ENCODE peak calls at places on chromosome 22, in four cellular contexts. One of them, this sample, is unnamed.

GRCh38 chr22:29083576-29084566 is 11.0 kb downstream of the KREMEN1 start:
- DNase-seq in transverse colon: no peak
- DNase-seq in psoas muscle: no peak
- DNase-seq in HL-60: peak
- DNase-seq in this sample: no peak

GRCh38 chr22:29346659-29347058 is 31.2 kb upstream of the RASL10A start:
- DNase-seq in transverse colon: no peak
- DNase-seq in psoas muscle: no peak
- DNase-seq in HL-60: no peak
- DNase-seq in this sample: no peak

GRCh38 chr22:27995801-27996528 is 76.9 kb upstream of the PITPNB start:
- DNase-seq in transverse colon: peak
- DNase-seq in psoas muscle: no peak
- DNase-seq in HL-60: no peak
- DNase-seq in this sample: no peak

GRCh38 chr22:36104988-36105387 is 55.6 kb downstream of the APOL3 start:
- DNase-seq in transverse colon: no peak
- DNase-seq in psoas muscle: no peak
- DNase-seq in HL-60: no peak
- DNase-seq in this sample: no peak

GRCh38 chr22:30602049-30602448 is 4.9 kb upstream of the TCN2 start:
- DNase-seq in transverse colon: no peak
- DNase-seq in psoas muscle: no peak
- DNase-seq in HL-60: peak
- DNase-seq in this sample: peak

GRCh38 chr22:37907036-37907954 is 1.2 kb downstream of the MICALL1 start:
- DNase-seq in transverse colon: no peak
- DNase-seq in psoas muscle: no peak
- DNase-seq in HL-60: no peak
- DNase-seq in this sample: peak

GRCh38 chr22:40960137-40960536 is 9.0 kb downstream of the RBX1 start:
- DNase-seq in transverse colon: no peak
- DNase-seq in psoas muscle: no peak
- DNase-seq in HL-60: no peak
- DNase-seq in this sample: no peak

GRCh38 chr22:35777335-35777975 is 59.8 kb downstream of the APOL5 start:
- DNase-seq in transverse colon: no peak
- DNase-seq in psoas muscle: no peak
- DNase-seq in HL-60: no peak
- DNase-seq in this sample: peak

GRCh38 chr22:42655693-42656092 is 6.5 kb upstream of the CYB5R3 start:
- DNase-seq in transverse colon: peak
- DNase-seq in psoas muscle: no peak
- DNase-seq in HL-60: no peak
- DNase-seq in this sample: no peak

GRCh38 chr22:26139320-26139719 is 29.9 kb upstream of the SEZ6L start:
- DNase-seq in transverse colon: no peak
- DNase-seq in psoas muscle: no peak
- DNase-seq in HL-60: no peak
- DNase-seq in this sample: no peak

GRCh38 chr22:37258810-37259472 is 14.9 kb upstream of the RAC2 start:
- DNase-seq in transverse colon: no peak
- DNase-seq in psoas muscle: no peak
- DNase-seq in HL-60: no peak
- DNase-seq in this sample: no peak

GRCh38 chr22:37298748-37299495 is 16.6 kb downstream of the CYTH4 start:
- DNase-seq in transverse colon: peak
- DNase-seq in psoas muscle: no peak
- DNase-seq in HL-60: peak
- DNase-seq in this sample: no peak

GRCh38 chr22:42080287-42080686 is 787 bp downstream of the SMDT1 start:
- DNase-seq in transverse colon: peak
- DNase-seq in psoas muscle: no peak
- DNase-seq in HL-60: no peak
- DNase-seq in this sample: peak

GRCh38 chr22:39446239-39446721 is 10.5 kb upstream of the MGAT3 start:
- DNase-seq in transverse colon: peak
- DNase-seq in psoas muscle: no peak
- DNase-seq in HL-60: peak
- DNase-seq in this sample: no peak

GRCh38 chr22:44574057-44574456 is 76.0 kb upstream of the RTL6 start:
- DNase-seq in transverse colon: no peak
- DNase-seq in psoas muscle: peak
- DNase-seq in HL-60: no peak
- DNase-seq in this sample: peak

DNA sequence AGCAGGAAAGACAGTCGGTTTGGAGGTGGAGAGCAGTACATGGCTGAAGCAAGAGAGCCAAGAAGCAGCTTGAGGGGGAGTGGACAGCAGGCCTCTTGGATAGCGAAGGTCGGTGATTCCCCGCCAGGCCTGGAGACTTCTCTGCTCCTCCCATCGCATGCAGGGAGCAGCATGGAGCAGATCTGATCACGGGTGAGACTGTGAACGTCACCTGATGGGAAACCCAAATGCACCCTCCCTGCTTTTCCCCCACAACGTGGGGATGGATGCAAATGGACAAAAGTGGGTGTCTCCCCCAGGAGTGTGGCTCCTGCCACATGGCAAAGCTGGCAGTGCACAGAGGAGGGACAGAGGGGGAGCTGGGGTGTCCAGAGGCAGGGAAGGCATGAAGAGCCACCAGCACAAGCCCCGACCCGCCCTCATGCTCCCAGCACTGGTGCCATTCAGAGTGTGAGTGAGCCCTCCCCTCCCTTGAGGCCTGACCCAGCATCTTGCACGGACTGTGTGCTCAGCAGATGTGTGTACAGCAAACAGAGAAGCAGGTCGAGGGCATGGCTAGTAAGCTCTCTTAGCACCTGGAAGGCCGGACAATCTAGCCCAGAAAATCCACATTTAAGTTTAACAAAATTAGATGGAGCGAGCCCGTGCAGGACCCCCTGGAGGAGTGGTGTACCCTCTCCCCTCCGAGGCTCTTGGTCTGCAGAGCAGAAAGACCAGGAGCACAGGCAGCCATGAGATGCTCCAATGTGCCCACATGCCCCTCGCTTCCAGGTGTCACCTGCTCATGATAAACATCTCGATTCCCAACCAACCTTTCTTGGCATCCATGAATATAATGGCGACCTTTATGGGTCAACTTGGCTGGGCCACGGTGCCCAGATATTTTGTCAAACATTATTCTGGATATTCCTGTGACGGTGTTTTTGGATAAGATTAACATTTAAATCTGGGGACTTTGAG is 661.7 kb downstream of the TBC1D22A start:
- DNase-seq in transverse colon: no peak
- DNase-seq in psoas muscle: no peak
- DNase-seq in HL-60: no peak
- DNase-seq in this sample: no peak
- TF ChIP-seq CTCF in transverse colon: no peak
- TF ChIP-seq CTCF in psoas muscle: no peak
- TF ChIP-seq CTCF in HL-60: no peak
- TF ChIP-seq CTCF in this sample: no peak

DNA sequence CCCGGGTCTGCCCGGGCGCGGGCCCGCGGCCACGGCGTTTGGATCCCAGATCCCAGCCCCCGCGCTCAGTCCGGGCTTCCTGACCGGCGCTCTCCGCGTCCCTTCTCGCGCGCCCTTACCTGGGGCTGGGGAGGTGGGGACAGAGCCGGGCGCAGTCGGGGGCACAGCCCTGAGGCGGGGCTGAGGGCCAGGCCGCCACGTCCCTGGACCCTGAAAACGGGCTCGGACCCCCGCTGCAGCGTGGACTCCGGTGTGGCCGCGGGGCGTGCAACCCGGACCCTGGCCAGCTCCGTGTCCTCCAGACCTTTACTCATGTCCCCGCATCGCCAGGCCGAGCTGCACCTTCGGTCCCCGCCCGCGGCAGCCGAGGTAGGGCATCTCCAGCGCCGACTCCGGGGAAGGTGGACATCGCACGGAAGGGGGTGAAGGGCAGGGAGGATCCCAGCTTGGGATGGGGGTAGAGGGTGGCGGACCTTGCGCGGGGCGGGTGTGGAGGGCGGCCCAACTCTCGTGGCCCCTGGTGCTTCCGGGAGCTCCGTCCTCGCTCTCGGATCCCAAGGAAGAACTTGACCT is 9.9 kb upstream of the AIFM3 start:
- DNase-seq in transverse colon: peak
- DNase-seq in psoas muscle: peak
- DNase-seq in HL-60: peak
- DNase-seq in this sample: no peak
- H3K4me3 ChIP-seq in transverse colon: peak
- H3K4me3 ChIP-seq in psoas muscle: peak
- H3K4me3 ChIP-seq in HL-60: peak
- H3K4me3 ChIP-seq in this sample: peak

GRCh38 chr22:22462813-22463567 is 45.6 kb downstream of the ZNF280B start:
- DNase-seq in transverse colon: no peak
- DNase-seq in psoas muscle: no peak
- DNase-seq in HL-60: peak
- DNase-seq in this sample: no peak
- TF ChIP-seq CTCF in transverse colon: no peak
- TF ChIP-seq CTCF in psoas muscle: no peak
- TF ChIP-seq CTCF in HL-60: peak
- TF ChIP-seq CTCF in this sample: peak

GRCh38 chr22:19800306-19800705 is 39.7 kb downstream of the TBX1 start:
- DNase-seq in transverse colon: no peak
- DNase-seq in psoas muscle: no peak
- DNase-seq in HL-60: no peak
- DNase-seq in this sample: no peak
- H3K4me3 ChIP-seq in transverse colon: no peak
- H3K4me3 ChIP-seq in psoas muscle: no peak
- H3K4me3 ChIP-seq in HL-60: no peak
- H3K4me3 ChIP-seq in this sample: no peak

DNA sequence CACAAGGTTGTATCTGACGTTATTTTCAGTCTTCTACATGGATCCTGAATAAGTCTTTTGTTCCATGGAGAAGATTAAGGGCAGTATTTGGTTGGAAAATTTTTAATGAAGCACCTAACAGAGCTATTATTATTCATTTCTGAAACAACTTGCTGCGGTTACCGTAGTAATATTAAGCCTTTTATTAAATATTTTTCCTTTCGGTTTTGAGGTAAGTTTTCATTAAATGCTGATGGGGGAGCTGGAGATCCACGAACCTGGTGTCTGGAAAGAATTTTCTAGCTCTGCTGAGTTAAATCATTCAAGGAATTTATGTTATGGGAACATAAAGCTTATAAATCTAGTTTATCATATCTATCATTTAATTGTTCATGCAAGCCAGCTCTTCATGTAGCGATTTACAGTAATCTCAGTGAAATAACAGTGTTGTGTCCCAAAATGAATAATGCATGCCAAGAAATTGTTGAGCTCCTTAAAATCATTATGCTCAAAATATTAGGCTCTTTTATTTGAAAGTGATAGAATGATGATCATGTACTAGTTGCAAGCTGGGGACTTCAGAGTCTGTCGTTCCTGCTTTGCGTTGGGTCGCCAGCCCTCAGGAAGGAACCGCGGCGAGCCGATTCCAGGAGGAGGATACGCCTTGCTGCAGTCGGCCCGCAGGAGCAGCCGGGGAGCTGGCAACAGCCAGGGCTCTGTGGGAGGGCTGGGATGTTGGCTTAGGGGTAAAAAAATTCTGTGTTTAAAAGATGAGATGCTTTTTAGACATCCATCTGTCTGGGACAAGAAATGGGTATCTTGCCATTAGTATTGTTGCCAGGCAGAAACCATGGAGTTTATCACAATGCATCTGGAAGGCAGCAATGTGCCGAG is 83.1 kb downstream of the TBC1D22A start:
- DNase-seq in transverse colon: no peak
- DNase-seq in psoas muscle: no peak
- DNase-seq in HL-60: no peak
- DNase-seq in this sample: peak
- TF ChIP-seq CTCF in transverse colon: no peak
- TF ChIP-seq CTCF in psoas muscle: peak
- TF ChIP-seq CTCF in HL-60: no peak
- TF ChIP-seq CTCF in this sample: peak

DNA sequence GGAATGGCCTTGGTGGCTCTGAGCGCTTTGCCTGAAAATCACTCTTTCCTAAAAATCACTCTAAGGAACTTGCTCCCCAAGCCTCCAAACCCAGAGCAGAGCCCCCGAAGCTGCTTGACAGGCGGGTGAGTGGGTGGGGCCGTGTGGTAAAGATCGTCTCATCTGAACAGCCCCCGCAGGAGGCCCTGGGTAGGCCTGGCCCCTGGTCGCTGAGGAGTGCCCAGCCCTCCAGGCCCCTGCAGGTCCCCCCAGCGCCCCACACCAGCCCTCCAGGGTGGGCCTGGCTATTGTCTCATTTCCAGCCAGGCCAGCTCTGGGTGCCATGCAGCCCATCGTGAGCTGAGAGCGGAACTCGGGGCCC is 17.2 kb upstream of the PIM3 start:
- DNase-seq in transverse colon: no peak
- DNase-seq in psoas muscle: no peak
- DNase-seq in HL-60: no peak
- DNase-seq in this sample: no peak
- H3K4me3 ChIP-seq in transverse colon: no peak
- H3K4me3 ChIP-seq in psoas muscle: no peak
- H3K4me3 ChIP-seq in HL-60: no peak
- H3K4me3 ChIP-seq in this sample: no peak

GRCh38 chr22:25051073-25051472 is 98.6 kb downstream of the KIAA1671 start:
- DNase-seq in transverse colon: no peak
- DNase-seq in psoas muscle: no peak
- DNase-seq in HL-60: no peak
- DNase-seq in this sample: no peak
- TF ChIP-seq CTCF in transverse colon: peak
- TF ChIP-seq CTCF in psoas muscle: peak
- TF ChIP-seq CTCF in HL-60: peak
- TF ChIP-seq CTCF in this sample: peak